ENCODE peak calls at places on chromosomes 3 and 15, in seven cellular contexts. X, L, U, N, P, M and T are unnamed samples.

GRCh38 chr3:72171946-72172345 is 387.0 kb upstream of the PROK2 start:
- DNase-seq in X (no peak), L (no peak), U (peak), N (no peak), P (no peak), M (no peak), T (no peak)

GRCh38 chr3:69306239-69307185 is 79.4 kb downstream of the FRMD4B start:
- DNase-seq in X (peak), L (peak), U (peak), N (peak), P (peak), M (peak), T (peak)

GRCh38 chr3:141499304-141499703 is 12.5 kb downstream of the RASA2 start:
- DNase-seq in X (no peak), L (no peak), U (no peak), N (no peak), P (no peak), M (no peak), T (no peak)

GRCh38 chr3:135556184-135556583 is 409.3 kb upstream of the PPP2R3A start:
- DNase-seq in X (no peak), L (no peak), U (no peak), N (no peak), P (no peak), M (no peak), T (no peak)

GRCh38 chr15:93974804-93975481 is 256.4 kb upstream of the MCTP2 start:
- DNase-seq in X (no peak), L (no peak), U (no peak), N (no peak), P (peak), M (peak), T (peak)

GRCh38 chr3:171712168-171712938 is 97.9 kb downstream of the PLD1 start:
- DNase-seq in X (no peak), L (peak), U (no peak), N (peak), P (no peak), M (no peak), T (peak)

GRCh38 chr3:96863129-96863740 is 48.8 kb downstream of the EPHA6 start:
- DNase-seq in X (no peak), L (no peak), U (no peak), N (peak), P (peak), M (peak), T (peak)

GRCh38 chr15:69059170-69059943 is 44.9 kb downstream of the NOX5 start:
- DNase-seq in X (peak), L (peak), U (peak), N (peak), P (peak), M (peak), T (peak)

GRCh38 chr3:148924572-148924971 is 59.5 kb downstream of the CPA3 start:
- DNase-seq in X (no peak), L (no peak), U (no peak), N (peak), P (no peak), M (no peak), T (no peak)

GRCh38 chr15:76398702-76399101 is 62.1 kb downstream of the ISL2 start:
- DNase-seq in X (no peak), L (no peak), U (no peak), N (no peak), P (no peak), M (no peak), T (no peak)

GRCh38 chr3:69690-70089 is 126.9 kb upstream of the CHL1 start:
- DNase-seq in X (no peak), L (no peak), U (no peak), N (no peak), P (peak), M (no peak), T (no peak)

GRCh38 chr15:98160236-98160635 is 199.7 kb downstream of the ARRDC4 start:
- DNase-seq in X (no peak), L (no peak), U (no peak), N (no peak), P (no peak), M (no peak), T (no peak)

GRCh38 chr3:85846940-85847339 is 888.2 kb downstream of the CADM2 start:
- DNase-seq in X (no peak), L (no peak), U (no peak), N (no peak), P (no peak), M (no peak), T (no peak)

GRCh38 chr3:52839892-52840545 is 5.2 kb upstream of the MUSTN1 start:
- DNase-seq in X (no peak), L (no peak), U (no peak), N (no peak), P (no peak), M (no peak), T (no peak)